ENCODE peak calls at places on chromosomes 3 and 15, in nine cellular contexts. One of them, this sample, is unnamed.

GRCh38 chr15:100114100-100114499 is 227.7 kb downstream of the ADAMTS17 start:
- DNase-seq in kidney epithelial cell: peak
- DNase-seq in EL: peak
- DNase-seq in stimulated activated CD4-positive, alpha-beta T cell treated with anti-CD3 and anti-CD28 coated beads, Interleukin-12 subunit alpha, Interleukin-12 subunit beta, amount 100 ng/mL, for 24 hours: no peak
- DNase-seq in NB4: no peak
- DNase-seq in NCI-H748 treated with DMSO at 0.1 percent for 48 hours: no peak
- DNase-seq in fibroblast of pulmonary artery: peak
- DNase-seq in NCI-H1105: no peak
- DNase-seq in mesenchymal stem cell: peak
- DNase-seq in this sample: peak

GRCh38 chr3:64209866-64210609 is 15.2 kb downstream of the PRICKLE2 start:
- DNase-seq in fibroblast of pulmonary artery: peak
- DNase-seq in NCI-H748 treated with DMSO at 0.1 percent for 48 hours: no peak
- DNase-seq in kidney epithelial cell: no peak
- DNase-seq in stimulated activated CD4-positive, alpha-beta T cell treated with anti-CD3 and anti-CD28 coated beads, Interleukin-12 subunit alpha, Interleukin-12 subunit beta, amount 100 ng/mL, for 24 hours: no peak
- DNase-seq in NCI-H1105: no peak
- DNase-seq in EL: no peak
- DNase-seq in mesenchymal stem cell: peak
- DNase-seq in NB4: no peak
- DNase-seq in this sample: no peak

GRCh38 chr15:74340139-74340538 is 27.3 kb downstream of the CYP11A1 start:
- DNase-seq in NB4: peak
- DNase-seq in kidney epithelial cell: no peak
- DNase-seq in NCI-H748 treated with DMSO at 0.1 percent for 48 hours: no peak
- DNase-seq in mesenchymal stem cell: no peak
- DNase-seq in fibroblast of pulmonary artery: peak
- DNase-seq in EL: peak
- DNase-seq in NCI-H1105: no peak
- DNase-seq in stimulated activated CD4-positive, alpha-beta T cell treated with anti-CD3 and anti-CD28 coated beads, Interleukin-12 subunit alpha, Interleukin-12 subunit beta, amount 100 ng/mL, for 24 hours: no peak
- DNase-seq in this sample: no peak

GRCh38 chr3:119815716-119816115 is 33.8 kb downstream of the NR1I2 start:
- DNase-seq in stimulated activated CD4-positive, alpha-beta T cell treated with anti-CD3 and anti-CD28 coated beads, Interleukin-12 subunit alpha, Interleukin-12 subunit beta, amount 100 ng/mL, for 24 hours: no peak
- DNase-seq in mesenchymal stem cell: no peak
- DNase-seq in NCI-H748 treated with DMSO at 0.1 percent for 48 hours: no peak
- DNase-seq in NCI-H1105: no peak
- DNase-seq in NB4: no peak
- DNase-seq in kidney epithelial cell: no peak
- DNase-seq in EL: no peak
- DNase-seq in fibroblast of pulmonary artery: no peak
- DNase-seq in this sample: no peak

GRCh38 chr3:152376351-152377183 is 107.8 kb downstream of the MBNL1 start:
- DNase-seq in mesenchymal stem cell: no peak
- DNase-seq in stimulated activated CD4-positive, alpha-beta T cell treated with anti-CD3 and anti-CD28 coated beads, Interleukin-12 subunit alpha, Interleukin-12 subunit beta, amount 100 ng/mL, for 24 hours: no peak
- DNase-seq in fibroblast of pulmonary artery: peak
- DNase-seq in EL: peak
- DNase-seq in kidney epithelial cell: no peak
- DNase-seq in NB4: peak
- DNase-seq in NCI-H1105: no peak
- DNase-seq in NCI-H748 treated with DMSO at 0.1 percent for 48 hours: no peak
- DNase-seq in this sample: no peak

GRCh38 chr3:71064976-71065763 is 518.4 kb downstream of the FOXP1 start:
- DNase-seq in NB4: peak
- DNase-seq in fibroblast of pulmonary artery: peak
- DNase-seq in stimulated activated CD4-positive, alpha-beta T cell treated with anti-CD3 and anti-CD28 coated beads, Interleukin-12 subunit alpha, Interleukin-12 subunit beta, amount 100 ng/mL, for 24 hours: peak
- DNase-seq in kidney epithelial cell: no peak
- DNase-seq in mesenchymal stem cell: peak
- DNase-seq in EL: peak
- DNase-seq in NCI-H1105: no peak
- DNase-seq in NCI-H748 treated with DMSO at 0.1 percent for 48 hours: peak
- DNase-seq in this sample: peak

GRCh38 chr15:63950911-63951481 is 95.3 kb downstream of the DAPK2 start:
- DNase-seq in EL: peak
- DNase-seq in mesenchymal stem cell: peak
- DNase-seq in NCI-H748 treated with DMSO at 0.1 percent for 48 hours: no peak
- DNase-seq in stimulated activated CD4-positive, alpha-beta T cell treated with anti-CD3 and anti-CD28 coated beads, Interleukin-12 subunit alpha, Interleukin-12 subunit beta, amount 100 ng/mL, for 24 hours: no peak
- DNase-seq in fibroblast of pulmonary artery: peak
- DNase-seq in NB4: no peak
- DNase-seq in NCI-H1105: no peak
- DNase-seq in kidney epithelial cell: no peak
- DNase-seq in this sample: no peak

GRCh38 chr15:63765338-63765737 is 68.4 kb downstream of the HERC1 start:
- DNase-seq in mesenchymal stem cell: no peak
- DNase-seq in fibroblast of pulmonary artery: no peak
- DNase-seq in kidney epithelial cell: no peak
- DNase-seq in NCI-H748 treated with DMSO at 0.1 percent for 48 hours: no peak
- DNase-seq in EL: no peak
- DNase-seq in NCI-H1105: no peak
- DNase-seq in stimulated activated CD4-positive, alpha-beta T cell treated with anti-CD3 and anti-CD28 coated beads, Interleukin-12 subunit alpha, Interleukin-12 subunit beta, amount 100 ng/mL, for 24 hours: no peak
- DNase-seq in NB4: no peak
- DNase-seq in this sample: no peak

GRCh38 chr3:5739299-5739935 is 551.9 kb downstream of the EDEM1 start:
- DNase-seq in NB4: no peak
- DNase-seq in NCI-H1105: no peak
- DNase-seq in EL: no peak
- DNase-seq in mesenchymal stem cell: no peak
- DNase-seq in stimulated activated CD4-positive, alpha-beta T cell treated with anti-CD3 and anti-CD28 coated beads, Interleukin-12 subunit alpha, Interleukin-12 subunit beta, amount 100 ng/mL, for 24 hours: no peak
- DNase-seq in fibroblast of pulmonary artery: no peak
- DNase-seq in kidney epithelial cell: no peak
- DNase-seq in NCI-H748 treated with DMSO at 0.1 percent for 48 hours: no peak
- DNase-seq in this sample: no peak

GRCh38 chr15:60949034-60949977 is 279.8 kb downstream of the RORA start:
- DNase-seq in mesenchymal stem cell: no peak
- DNase-seq in NCI-H748 treated with DMSO at 0.1 percent for 48 hours: no peak
- DNase-seq in EL: peak
- DNase-seq in fibroblast of pulmonary artery: no peak
- DNase-seq in kidney epithelial cell: no peak
- DNase-seq in stimulated activated CD4-positive, alpha-beta T cell treated with anti-CD3 and anti-CD28 coated beads, Interleukin-12 subunit alpha, Interleukin-12 subunit beta, amount 100 ng/mL, for 24 hours: no peak
- DNase-seq in NCI-H1105: no peak
- DNase-seq in NB4: no peak
- DNase-seq in this sample: no peak

GRCh38 chr15:39874890-39875549 is 45.0 kb downstream of the GPR176 start:
- DNase-seq in kidney epithelial cell: no peak
- DNase-seq in NB4: peak
- DNase-seq in NCI-H748 treated with DMSO at 0.1 percent for 48 hours: peak
- DNase-seq in mesenchymal stem cell: peak
- DNase-seq in stimulated activated CD4-positive, alpha-beta T cell treated with anti-CD3 and anti-CD28 coated beads, Interleukin-12 subunit alpha, Interleukin-12 subunit beta, amount 100 ng/mL, for 24 hours: no peak
- DNase-seq in EL: peak
- DNase-seq in NCI-H1105: no peak
- DNase-seq in fibroblast of pulmonary artery: peak
- DNase-seq in this sample: no peak

GRCh38 chr3:49198161-49198560 is 26.8 kb downstream of the KLHDC8B start:
- DNase-seq in NCI-H1105: no peak
- DNase-seq in stimulated activated CD4-positive, alpha-beta T cell treated with anti-CD3 and anti-CD28 coated beads, Interleukin-12 subunit alpha, Interleukin-12 subunit beta, amount 100 ng/mL, for 24 hours: no peak
- DNase-seq in NB4: no peak
- DNase-seq in kidney epithelial cell: no peak
- DNase-seq in mesenchymal stem cell: no peak
- DNase-seq in EL: no peak
- DNase-seq in NCI-H748 treated with DMSO at 0.1 percent for 48 hours: no peak
- DNase-seq in fibroblast of pulmonary artery: no peak
- DNase-seq in this sample: no peak

GRCh38 chr15:70316059-70316600 is 218.4 kb upstream of the TLE3 start:
- DNase-seq in NB4: no peak
- DNase-seq in fibroblast of pulmonary artery: no peak
- DNase-seq in NCI-H748 treated with DMSO at 0.1 percent for 48 hours: no peak
- DNase-seq in NCI-H1105: no peak
- DNase-seq in kidney epithelial cell: no peak
- DNase-seq in stimulated activated CD4-positive, alpha-beta T cell treated with anti-CD3 and anti-CD28 coated beads, Interleukin-12 subunit alpha, Interleukin-12 subunit beta, amount 100 ng/mL, for 24 hours: no peak
- DNase-seq in mesenchymal stem cell: no peak
- DNase-seq in EL: no peak
- DNase-seq in this sample: no peak

GRCh38 chr3:194386610-194387009 is 12.5 kb downstream of the GP5 start:
- DNase-seq in mesenchymal stem cell: no peak
- DNase-seq in NCI-H1105: no peak
- DNase-seq in NB4: peak
- DNase-seq in EL: no peak
- DNase-seq in stimulated activated CD4-positive, alpha-beta T cell treated with anti-CD3 and anti-CD28 coated beads, Interleukin-12 subunit alpha, Interleukin-12 subunit beta, amount 100 ng/mL, for 24 hours: no peak
- DNase-seq in fibroblast of pulmonary artery: no peak
- DNase-seq in kidney epithelial cell: no peak
- DNase-seq in NCI-H748 treated with DMSO at 0.1 percent for 48 hours: no peak
- DNase-seq in this sample: no peak

GRCh38 chr15:56207711-56208110 is 36.0 kb downstream of the RFX7 start:
- DNase-seq in NB4: no peak
- DNase-seq in fibroblast of pulmonary artery: no peak
- DNase-seq in kidney epithelial cell: peak
- DNase-seq in mesenchymal stem cell: peak
- DNase-seq in stimulated activated CD4-positive, alpha-beta T cell treated with anti-CD3 and anti-CD28 coated beads, Interleukin-12 subunit alpha, Interleukin-12 subunit beta, amount 100 ng/mL, for 24 hours: no peak
- DNase-seq in EL: no peak
- DNase-seq in NCI-H748 treated with DMSO at 0.1 percent for 48 hours: no peak
- DNase-seq in NCI-H1105: no peak
- DNase-seq in this sample: no peak

GRCh38 chr3:36988336-36988735 is 4.6 kb downstream of the EPM2AIP1 start:
- DNase-seq in mesenchymal stem cell: no peak
- DNase-seq in fibroblast of pulmonary artery: no peak
- DNase-seq in stimulated activated CD4-positive, alpha-beta T cell treated with anti-CD3 and anti-CD28 coated beads, Interleukin-12 subunit alpha, Interleukin-12 subunit beta, amount 100 ng/mL, for 24 hours: no peak
- DNase-seq in kidney epithelial cell: no peak
- DNase-seq in NB4: no peak
- DNase-seq in EL: no peak
- DNase-seq in NCI-H748 treated with DMSO at 0.1 percent for 48 hours: no peak
- DNase-seq in NCI-H1105: no peak
- DNase-seq in this sample: no peak

GRCh38 chr3:139534444-139534812 is 5.1 kb downstream of the RBP1 start:
- DNase-seq in mesenchymal stem cell: peak
- DNase-seq in fibroblast of pulmonary artery: peak
- DNase-seq in stimulated activated CD4-positive, alpha-beta T cell treated with anti-CD3 and anti-CD28 coated beads, Interleukin-12 subunit alpha, Interleukin-12 subunit beta, amount 100 ng/mL, for 24 hours: no peak
- DNase-seq in NCI-H1105: peak
- DNase-seq in EL: peak
- DNase-seq in NCI-H748 treated with DMSO at 0.1 percent for 48 hours: no peak
- DNase-seq in kidney epithelial cell: peak
- DNase-seq in NB4: no peak
- DNase-seq in this sample: no peak

GRCh38 chr15:94119923-94120775 is 111.2 kb upstream of the MCTP2 start:
- DNase-seq in stimulated activated CD4-positive, alpha-beta T cell treated with anti-CD3 and anti-CD28 coated beads, Interleukin-12 subunit alpha, Interleukin-12 subunit beta, amount 100 ng/mL, for 24 hours: peak
- DNase-seq in EL: peak
- DNase-seq in mesenchymal stem cell: peak
- DNase-seq in kidney epithelial cell: peak
- DNase-seq in fibroblast of pulmonary artery: peak
- DNase-seq in NCI-H1105: peak
- DNase-seq in NB4: peak
- DNase-seq in NCI-H748 treated with DMSO at 0.1 percent for 48 hours: peak
- DNase-seq in this sample: peak

GRCh38 chr3:126194713-126195305 is 14.4 kb upstream of the ALDH1L1 start:
- DNase-seq in EL: no peak
- DNase-seq in fibroblast of pulmonary artery: no peak
- DNase-seq in kidney epithelial cell: no peak
- DNase-seq in NCI-H1105: no peak
- DNase-seq in mesenchymal stem cell: no peak
- DNase-seq in stimulated activated CD4-positive, alpha-beta T cell treated with anti-CD3 and anti-CD28 coated beads, Interleukin-12 subunit alpha, Interleukin-12 subunit beta, amount 100 ng/mL, for 24 hours: no peak
- DNase-seq in NCI-H748 treated with DMSO at 0.1 percent for 48 hours: no peak
- DNase-seq in NB4: peak
- DNase-seq in this sample: no peak

GRCh38 chr15:96333194-96334016 is 2.9 kb downstream of the NR2F2 start:
- DNase-seq in fibroblast of pulmonary artery: peak
- DNase-seq in stimulated activated CD4-positive, alpha-beta T cell treated with anti-CD3 and anti-CD28 coated beads, Interleukin-12 subunit alpha, Interleukin-12 subunit beta, amount 100 ng/mL, for 24 hours: no peak
- DNase-seq in NCI-H748 treated with DMSO at 0.1 percent for 48 hours: no peak
- DNase-seq in kidney epithelial cell: no peak
- DNase-seq in NB4: peak
- DNase-seq in mesenchymal stem cell: peak
- DNase-seq in NCI-H1105: peak
- DNase-seq in EL: peak
- DNase-seq in this sample: no peak

GRCh38 chr3:157075693-157076420 is 84.1 kb downstream of the CCNL1 start:
- DNase-seq in kidney epithelial cell: no peak
- DNase-seq in EL: no peak
- DNase-seq in NCI-H748 treated with DMSO at 0.1 percent for 48 hours: no peak
- DNase-seq in NCI-H1105: no peak
- DNase-seq in NB4: no peak
- DNase-seq in fibroblast of pulmonary artery: no peak
- DNase-seq in stimulated activated CD4-positive, alpha-beta T cell treated with anti-CD3 and anti-CD28 coated beads, Interleukin-12 subunit alpha, Interleukin-12 subunit beta, amount 100 ng/mL, for 24 hours: no peak
- DNase-seq in mesenchymal stem cell: peak
- DNase-seq in this sample: no peak

GRCh38 chr15:78838480-78838879 is 27.2 kb upstream of the ADAMTS7 start:
- DNase-seq in EL: no peak
- DNase-seq in fibroblast of pulmonary artery: peak
- DNase-seq in stimulated activated CD4-positive, alpha-beta T cell treated with anti-CD3 and anti-CD28 coated beads, Interleukin-12 subunit alpha, Interleukin-12 subunit beta, amount 100 ng/mL, for 24 hours: no peak
- DNase-seq in NB4: no peak
- DNase-seq in NCI-H748 treated with DMSO at 0.1 percent for 48 hours: no peak
- DNase-seq in mesenchymal stem cell: no peak
- DNase-seq in NCI-H1105: no peak
- DNase-seq in kidney epithelial cell: no peak
- DNase-seq in this sample: no peak

GRCh38 chr3:198092276-198092675 is 132.3 kb downstream of the LMLN start:
- DNase-seq in NCI-H1105: no peak
- DNase-seq in kidney epithelial cell: no peak
- DNase-seq in EL: no peak
- DNase-seq in NB4: no peak
- DNase-seq in stimulated activated CD4-positive, alpha-beta T cell treated with anti-CD3 and anti-CD28 coated beads, Interleukin-12 subunit alpha, Interleukin-12 subunit beta, amount 100 ng/mL, for 24 hours: no peak
- DNase-seq in fibroblast of pulmonary artery: no peak
- DNase-seq in NCI-H748 treated with DMSO at 0.1 percent for 48 hours: no peak
- DNase-seq in mesenchymal stem cell: no peak
- DNase-seq in this sample: no peak

GRCh38 chr15:51884041-51884440 is 54.6 kb downstream of the TMOD3 start:
- DNase-seq in NCI-H748 treated with DMSO at 0.1 percent for 48 hours: no peak
- DNase-seq in NB4: no peak
- DNase-seq in fibroblast of pulmonary artery: no peak
- DNase-seq in stimulated activated CD4-positive, alpha-beta T cell treated with anti-CD3 and anti-CD28 coated beads, Interleukin-12 subunit alpha, Interleukin-12 subunit beta, amount 100 ng/mL, for 24 hours: no peak
- DNase-seq in NCI-H1105: no peak
- DNase-seq in kidney epithelial cell: no peak
- DNase-seq in mesenchymal stem cell: no peak
- DNase-seq in EL: no peak
- DNase-seq in this sample: no peak

GRCh38 chr3:9247361-9248231 is 1.9 kb downstream of the SRGAP3 start:
- DNase-seq in stimulated activated CD4-positive, alpha-beta T cell treated with anti-CD3 and anti-CD28 coated beads, Interleukin-12 subunit alpha, Interleukin-12 subunit beta, amount 100 ng/mL, for 24 hours: no peak
- DNase-seq in NCI-H1105: no peak
- DNase-seq in NB4: no peak
- DNase-seq in NCI-H748 treated with DMSO at 0.1 percent for 48 hours: no peak
- DNase-seq in fibroblast of pulmonary artery: no peak
- DNase-seq in kidney epithelial cell: no peak
- DNase-seq in EL: no peak
- DNase-seq in mesenchymal stem cell: no peak
- DNase-seq in this sample: no peak

GRCh38 chr15:70096975-70097336 is 761 bp downstream of the TLE3 start:
- DNase-seq in NB4: no peak
- DNase-seq in fibroblast of pulmonary artery: no peak
- DNase-seq in EL: peak
- DNase-seq in mesenchymal stem cell: no peak
- DNase-seq in kidney epithelial cell: no peak
- DNase-seq in stimulated activated CD4-positive, alpha-beta T cell treated with anti-CD3 and anti-CD28 coated beads, Interleukin-12 subunit alpha, Interleukin-12 subunit beta, amount 100 ng/mL, for 24 hours: no peak
- DNase-seq in NCI-H1105: no peak
- DNase-seq in NCI-H748 treated with DMSO at 0.1 percent for 48 hours: no peak
- DNase-seq in this sample: no peak

GRCh38 chr15:58179741-58180381 is 41.7 kb downstream of the AQP9 start:
- DNase-seq in EL: peak
- DNase-seq in NCI-H748 treated with DMSO at 0.1 percent for 48 hours: no peak
- DNase-seq in mesenchymal stem cell: no peak
- DNase-seq in kidney epithelial cell: no peak
- DNase-seq in NCI-H1105: no peak
- DNase-seq in fibroblast of pulmonary artery: peak
- DNase-seq in NB4: no peak
- DNase-seq in stimulated activated CD4-positive, alpha-beta T cell treated with anti-CD3 and anti-CD28 coated beads, Interleukin-12 subunit alpha, Interleukin-12 subunit beta, amount 100 ng/mL, for 24 hours: no peak
- DNase-seq in this sample: no peak

GRCh38 chr15:99090011-99090699 is 14.7 kb upstream of the SYNM start:
- DNase-seq in NCI-H748 treated with DMSO at 0.1 percent for 48 hours: no peak
- DNase-seq in NB4: peak
- DNase-seq in mesenchymal stem cell: no peak
- DNase-seq in kidney epithelial cell: no peak
- DNase-seq in stimulated activated CD4-positive, alpha-beta T cell treated with anti-CD3 and anti-CD28 coated beads, Interleukin-12 subunit alpha, Interleukin-12 subunit beta, amount 100 ng/mL, for 24 hours: no peak
- DNase-seq in EL: no peak
- DNase-seq in fibroblast of pulmonary artery: no peak
- DNase-seq in NCI-H1105: no peak
- DNase-seq in this sample: no peak

GRCh38 chr3:156478931-156479330 is 76.0 kb downstream of the SSR3 start:
- DNase-seq in mesenchymal stem cell: no peak
- DNase-seq in NCI-H748 treated with DMSO at 0.1 percent for 48 hours: no peak
- DNase-seq in NCI-H1105: no peak
- DNase-seq in EL: no peak
- DNase-seq in fibroblast of pulmonary artery: no peak
- DNase-seq in kidney epithelial cell: no peak
- DNase-seq in NB4: no peak
- DNase-seq in stimulated activated CD4-positive, alpha-beta T cell treated with anti-CD3 and anti-CD28 coated beads, Interleukin-12 subunit alpha, Interleukin-12 subunit beta, amount 100 ng/mL, for 24 hours: no peak
- DNase-seq in this sample: no peak

GRCh38 chr3:17094551-17094950 is 209.8 kb downstream of the PLCL2 start:
- DNase-seq in kidney epithelial cell: no peak
- DNase-seq in NCI-H1105: no peak
- DNase-seq in mesenchymal stem cell: no peak
- DNase-seq in NCI-H748 treated with DMSO at 0.1 percent for 48 hours: no peak
- DNase-seq in fibroblast of pulmonary artery: no peak
- DNase-seq in stimulated activated CD4-positive, alpha-beta T cell treated with anti-CD3 and anti-CD28 coated beads, Interleukin-12 subunit alpha, Interleukin-12 subunit beta, amount 100 ng/mL, for 24 hours: no peak
- DNase-seq in EL: peak
- DNase-seq in NB4: no peak
- DNase-seq in this sample: no peak

GRCh38 chr15:80694624-80695098 is 449 bp upstream of the ABHD17C start:
- DNase-seq in NCI-H748 treated with DMSO at 0.1 percent for 48 hours: no peak
- DNase-seq in NCI-H1105: no peak
- DNase-seq in NB4: peak
- DNase-seq in fibroblast of pulmonary artery: peak
- DNase-seq in stimulated activated CD4-positive, alpha-beta T cell treated with anti-CD3 and anti-CD28 coated beads, Interleukin-12 subunit alpha, Interleukin-12 subunit beta, amount 100 ng/mL, for 24 hours: peak
- DNase-seq in kidney epithelial cell: no peak
- DNase-seq in mesenchymal stem cell: peak
- DNase-seq in EL: peak
- DNase-seq in this sample: no peak